ENCODE peak calls at places on chromosomes 4 and X, in five cellular contexts. One of them, this sample, is unnamed.

GRCh38 chr4:185599844-185600243 is 64.5 kb upstream of the PDLIM3 start:
- DNase-seq in breast epithelium: no peak
- DNase-seq in HFF-Myc: no peak
- DNase-seq in mucosa of descending colon: no peak
- DNase-seq in ovary: no peak
- DNase-seq in this sample: no peak

GRCh38 chr4:178137732-178138471 is 695.7 kb upstream of the AGA start:
- DNase-seq in HFF-Myc: no peak
- DNase-seq in breast epithelium: no peak
- DNase-seq in ovary: no peak
- DNase-seq in mucosa of descending colon: no peak
- DNase-seq in this sample: no peak

GRCh38 chr4:123986268-123986798 is 589.7 kb downstream of the SPRY1 start:
- DNase-seq in breast epithelium: no peak
- DNase-seq in ovary: peak; percentile 44
- DNase-seq in HFF-Myc: peak; percentile 61
- DNase-seq in mucosa of descending colon: no peak
- DNase-seq in this sample: peak; percentile 97

GRCh38 chr4:77818077-77818666 is 996 bp downstream of the CNOT6L start:
- DNase-seq in HFF-Myc: peak; percentile 70
- DNase-seq in mucosa of descending colon: peak; percentile 83
- DNase-seq in ovary: peak; percentile 69
- DNase-seq in breast epithelium: peak; percentile 71
- DNase-seq in this sample: peak; percentile 79

GRCh38 chr4:142703694-142704309 is 142.3 kb downstream of the INPP4B start:
- DNase-seq in mucosa of descending colon: no peak
- DNase-seq in HFF-Myc: no peak
- DNase-seq in breast epithelium: no peak
- DNase-seq in ovary: no peak
- DNase-seq in this sample: no peak

GRCh38 chrX:63930140-63930539 is 145.1 kb upstream of the ARHGEF9 start:
- DNase-seq in HFF-Myc: no peak
- DNase-seq in ovary: no peak
- DNase-seq in breast epithelium: no peak
- DNase-seq in mucosa of descending colon: no peak
- DNase-seq in this sample: peak; percentile 17

GRCh38 chrX:40513012-40513411 is 67.8 kb upstream of the ATP6AP2 start:
- DNase-seq in breast epithelium: no peak
- DNase-seq in HFF-Myc: no peak
- DNase-seq in mucosa of descending colon: no peak
- DNase-seq in ovary: no peak
- DNase-seq in this sample: no peak

GRCh38 chr4:4981427-4981826 is 37.8 kb downstream of the CYTL1 start:
- DNase-seq in mucosa of descending colon: no peak
- DNase-seq in ovary: no peak
- DNase-seq in HFF-Myc: no peak
- DNase-seq in breast epithelium: no peak
- DNase-seq in this sample: peak; percentile 89

GRCh38 chrX:134244043-134244442 is 7.1 kb downstream of the CCDC160 start:
- DNase-seq in HFF-Myc: no peak
- DNase-seq in breast epithelium: no peak
- DNase-seq in mucosa of descending colon: no peak
- DNase-seq in ovary: no peak
- DNase-seq in this sample: no peak

GRCh38 chr4:7206856-7207567 is 14.7 kb downstream of the SORCS2 start:
- DNase-seq in ovary: peak; percentile 91
- DNase-seq in breast epithelium: no peak
- DNase-seq in mucosa of descending colon: peak; percentile 63
- DNase-seq in HFF-Myc: peak; percentile 32
- DNase-seq in this sample: peak; percentile 86
- H3K4me3 ChIP-seq in ovary: no peak overlapping the region
- H3K4me3 ChIP-seq in breast epithelium: no peak overlapping the region
- H3K4me3 ChIP-seq in mucosa of descending colon: no peak overlapping the region
- H3K4me3 ChIP-seq in HFF-Myc: no peak overlapping the region
- H3K4me3 ChIP-seq in this sample: peak overlapping the region; percentile 41

GRCh38 chr4:74623041-74623440 is 171.3 kb downstream of the BTC start:
- DNase-seq in HFF-Myc: peak; percentile 36
- DNase-seq in ovary: no peak
- DNase-seq in mucosa of descending colon: no peak
- DNase-seq in breast epithelium: no peak
- DNase-seq in this sample: peak; percentile 23
- TF ChIP-seq CTCF in HFF-Myc: peak; percentile 34
- TF ChIP-seq CTCF in ovary: no peak
- TF ChIP-seq CTCF in mucosa of descending colon: no peak
- TF ChIP-seq CTCF in breast epithelium: peak; percentile 44
- TF ChIP-seq CTCF in this sample: peak; percentile 42

DNA sequence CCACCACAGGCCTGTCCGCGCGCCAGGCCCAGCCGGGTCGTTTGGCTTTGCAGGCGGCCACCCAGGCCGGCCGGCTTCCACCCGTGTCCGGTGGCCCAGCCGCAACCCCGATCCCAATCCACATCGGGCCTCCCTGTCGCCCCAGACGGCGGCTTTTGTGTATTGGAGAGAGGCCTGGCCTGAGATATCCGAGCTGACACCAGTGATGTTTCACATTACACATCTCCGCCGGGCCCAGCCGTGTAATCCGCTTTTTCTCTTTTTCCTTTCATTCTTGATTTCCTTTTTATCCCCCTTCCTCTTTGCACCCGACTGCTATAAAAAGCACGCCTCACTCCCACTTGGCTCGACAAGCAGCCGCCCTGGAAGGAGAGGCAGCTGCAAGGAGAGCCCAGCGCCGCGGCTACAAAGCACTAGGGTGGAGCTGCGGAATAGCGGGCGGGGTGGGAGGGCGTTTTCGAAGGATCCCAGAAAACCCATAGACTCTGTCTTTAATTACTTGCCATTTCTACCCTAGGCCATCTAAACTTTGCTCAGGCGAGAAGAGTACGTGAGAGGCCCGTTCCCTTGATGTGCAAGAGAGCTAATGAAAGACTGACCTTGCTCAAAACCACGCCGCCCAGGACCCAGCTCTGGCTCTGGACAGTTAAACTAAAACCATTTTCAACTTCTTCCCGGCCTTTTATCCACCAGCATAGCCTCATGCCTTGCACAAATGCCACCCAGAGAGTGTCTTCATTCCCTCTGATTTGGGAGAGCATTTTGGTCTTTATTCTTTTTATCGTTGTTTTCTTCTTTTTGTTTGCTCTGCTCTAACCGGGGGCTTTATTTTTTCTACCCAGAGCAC is 3.3 kb downstream of the PITX2 start:
- DNase-seq in breast epithelium: no peak
- DNase-seq in ovary: no peak
- DNase-seq in HFF-Myc: no peak
- DNase-seq in mucosa of descending colon: peak; percentile 39
- DNase-seq in this sample: no peak
- H3K4me3 ChIP-seq in breast epithelium: no peak overlapping the region
- H3K4me3 ChIP-seq in ovary: no peak overlapping the region
- H3K4me3 ChIP-seq in HFF-Myc: no peak overlapping the region
- H3K4me3 ChIP-seq in mucosa of descending colon: no peak overlapping the region
- H3K4me3 ChIP-seq in this sample: no peak overlapping the region

GRCh38 chr4:16582036-16582435 is 316.4 kb downstream of the LDB2 start:
- DNase-seq in mucosa of descending colon: no peak
- DNase-seq in HFF-Myc: no peak
- DNase-seq in breast epithelium: no peak
- DNase-seq in ovary: no peak
- DNase-seq in this sample: no peak

GRCh38 chr4:16582526-16582925 is 315.9 kb downstream of the LDB2 start:
- DNase-seq in breast epithelium: no peak
- DNase-seq in HFF-Myc: no peak
- DNase-seq in mucosa of descending colon: no peak
- DNase-seq in ovary: no peak
- DNase-seq in this sample: no peak

GRCh38 chr4:16583764-16584163 is 314.7 kb downstream of the LDB2 start:
- DNase-seq in ovary: no peak
- DNase-seq in HFF-Myc: no peak
- DNase-seq in breast epithelium: no peak
- DNase-seq in mucosa of descending colon: no peak
- DNase-seq in this sample: peak; percentile 38

GRCh38 chr4:16579866-16580265 is 318.6 kb downstream of the LDB2 start:
- DNase-seq in ovary: no peak
- DNase-seq in mucosa of descending colon: no peak
- DNase-seq in HFF-Myc: no peak
- DNase-seq in breast epithelium: no peak
- DNase-seq in this sample: peak; percentile 47

GRCh38 chr4:16581117-16581516 is 317.3 kb downstream of the LDB2 start:
- DNase-seq in mucosa of descending colon: no peak
- DNase-seq in breast epithelium: no peak
- DNase-seq in ovary: no peak
- DNase-seq in HFF-Myc: no peak
- DNase-seq in this sample: no peak
- TF ChIP-seq CTCF in mucosa of descending colon: no peak
- TF ChIP-seq CTCF in breast epithelium: no peak
- TF ChIP-seq CTCF in ovary: no peak
- TF ChIP-seq CTCF in HFF-Myc: no peak
- TF ChIP-seq CTCF in this sample: no peak

GRCh38 chr4:67565284-67565683 is 6.8 kb downstream of the STAP1 start:
- DNase-seq in breast epithelium: no peak
- DNase-seq in mucosa of descending colon: no peak
- DNase-seq in ovary: no peak
- DNase-seq in HFF-Myc: no peak
- DNase-seq in this sample: peak; percentile 42
- H3K4me3 ChIP-seq in breast epithelium: no peak overlapping the region
- H3K4me3 ChIP-seq in mucosa of descending colon: no peak overlapping the region
- H3K4me3 ChIP-seq in ovary: no peak overlapping the region
- H3K4me3 ChIP-seq in HFF-Myc: no peak overlapping the region
- H3K4me3 ChIP-seq in this sample: no peak overlapping the region

GRCh38 chr4:38889143-38889542 is 21.5 kb downstream of the FAM114A1 start:
- DNase-seq in HFF-Myc: no peak
- DNase-seq in mucosa of descending colon: no peak
- DNase-seq in breast epithelium: no peak
- DNase-seq in ovary: no peak
- DNase-seq in this sample: peak; percentile 82

GRCh38 chr4:38898245-38898644 is 30.6 kb downstream of the FAM114A1 start:
- DNase-seq in ovary: no peak
- DNase-seq in breast epithelium: no peak
- DNase-seq in HFF-Myc: no peak
- DNase-seq in mucosa of descending colon: no peak
- DNase-seq in this sample: no peak

GRCh38 chr4:38891051-38891738 is 23.6 kb downstream of the FAM114A1 start:
- DNase-seq in breast epithelium: no peak
- DNase-seq in ovary: no peak
- DNase-seq in mucosa of descending colon: no peak
- DNase-seq in HFF-Myc: no peak
- DNase-seq in this sample: no peak

GRCh38 chr4:38896940-38897339 is 29.3 kb downstream of the FAM114A1 start:
- DNase-seq in mucosa of descending colon: no peak
- DNase-seq in ovary: no peak
- DNase-seq in breast epithelium: no peak
- DNase-seq in HFF-Myc: no peak
- DNase-seq in this sample: no peak

DNA sequence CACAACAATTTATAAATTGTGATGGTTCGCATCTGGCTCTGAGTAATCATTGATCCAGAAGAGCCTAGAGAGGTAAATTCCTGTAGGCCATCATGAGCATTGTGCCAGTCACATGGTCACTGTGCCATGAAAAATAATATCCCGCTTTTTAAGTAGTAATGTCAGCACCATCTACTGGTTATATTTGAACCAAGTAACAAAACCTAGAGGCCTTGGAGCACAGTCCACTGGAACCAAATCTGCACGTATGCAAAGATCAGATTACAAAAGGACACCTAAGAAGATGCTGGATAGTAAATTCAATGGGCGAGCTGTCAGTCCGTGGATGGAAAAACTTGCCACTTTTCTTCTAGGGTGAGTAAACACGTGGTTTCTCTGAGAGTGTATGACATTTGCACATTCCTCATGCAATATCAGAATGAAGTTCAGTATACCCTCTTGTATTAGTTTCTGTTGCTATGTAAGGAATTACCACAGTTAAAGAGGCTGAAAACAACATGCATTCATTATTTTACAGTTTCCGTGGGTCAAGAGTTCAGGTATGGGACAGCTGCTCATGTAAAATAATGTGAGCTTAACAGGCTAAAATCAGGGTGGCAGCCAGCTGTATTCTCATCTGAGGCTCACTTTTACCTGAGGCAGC is 26.9 kb downstream of the FAM114A1 start:
- DNase-seq in breast epithelium: no peak
- DNase-seq in mucosa of descending colon: no peak
- DNase-seq in HFF-Myc: no peak
- DNase-seq in ovary: no peak
- DNase-seq in this sample: peak; percentile 11
- TF ChIP-seq CTCF in breast epithelium: no peak
- TF ChIP-seq CTCF in mucosa of descending colon: no peak
- TF ChIP-seq CTCF in HFF-Myc: no peak
- TF ChIP-seq CTCF in ovary: no peak
- TF ChIP-seq CTCF in this sample: no peak

DNA sequence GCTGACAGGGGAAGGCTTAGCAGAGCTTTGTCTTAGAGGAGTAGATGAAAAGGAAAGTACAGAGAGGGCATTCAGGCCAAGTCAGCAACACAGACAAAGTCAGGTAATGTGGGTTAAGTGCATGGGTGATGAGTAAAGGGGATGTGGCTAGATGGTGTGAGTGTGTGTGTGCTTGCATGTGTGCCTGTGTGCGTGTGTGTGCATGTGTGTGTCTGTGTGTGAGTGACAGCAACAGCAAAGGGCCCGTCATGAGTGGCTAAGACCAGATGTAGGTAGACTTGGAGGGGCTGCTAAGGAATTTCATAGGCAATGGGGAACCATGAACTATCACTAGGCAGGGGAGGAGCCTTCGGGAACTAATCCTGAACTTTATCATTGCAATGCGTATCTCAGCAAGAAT is 2.2 kb upstream of the GPR78 start:
- DNase-seq in mucosa of descending colon: no peak
- DNase-seq in HFF-Myc: no peak
- DNase-seq in ovary: no peak
- DNase-seq in breast epithelium: no peak
- DNase-seq in this sample: no peak
- H3K4me3 ChIP-seq in mucosa of descending colon: no peak overlapping the region
- H3K4me3 ChIP-seq in HFF-Myc: no peak overlapping the region
- H3K4me3 ChIP-seq in ovary: no peak overlapping the region
- H3K4me3 ChIP-seq in breast epithelium: no peak overlapping the region
- H3K4me3 ChIP-seq in this sample: no peak overlapping the region

GRCh38 chrX:51144828-51145442 is 187.7 kb upstream of the NUDT10 start:
- DNase-seq in breast epithelium: no peak
- DNase-seq in mucosa of descending colon: no peak
- DNase-seq in HFF-Myc: no peak
- DNase-seq in ovary: no peak
- DNase-seq in this sample: peak; percentile 15
- TF ChIP-seq CTCF in breast epithelium: peak; percentile 25
- TF ChIP-seq CTCF in mucosa of descending colon: no peak
- TF ChIP-seq CTCF in HFF-Myc: peak; percentile 61
- TF ChIP-seq CTCF in ovary: no peak
- TF ChIP-seq CTCF in this sample: peak; percentile 60

GRCh38 chr4:112550728-112551127 is 34.7 kb upstream of the NEUROG2 start:
- DNase-seq in ovary: no peak
- DNase-seq in HFF-Myc: no peak
- DNase-seq in mucosa of descending colon: no peak
- DNase-seq in breast epithelium: no peak
- DNase-seq in this sample: peak; percentile 50

GRCh38 chr4:112557676-112558411 is 41.9 kb upstream of the NEUROG2 start:
- DNase-seq in breast epithelium: no peak
- DNase-seq in ovary: no peak
- DNase-seq in mucosa of descending colon: no peak
- DNase-seq in HFF-Myc: no peak
- DNase-seq in this sample: peak; percentile 18

DNA sequence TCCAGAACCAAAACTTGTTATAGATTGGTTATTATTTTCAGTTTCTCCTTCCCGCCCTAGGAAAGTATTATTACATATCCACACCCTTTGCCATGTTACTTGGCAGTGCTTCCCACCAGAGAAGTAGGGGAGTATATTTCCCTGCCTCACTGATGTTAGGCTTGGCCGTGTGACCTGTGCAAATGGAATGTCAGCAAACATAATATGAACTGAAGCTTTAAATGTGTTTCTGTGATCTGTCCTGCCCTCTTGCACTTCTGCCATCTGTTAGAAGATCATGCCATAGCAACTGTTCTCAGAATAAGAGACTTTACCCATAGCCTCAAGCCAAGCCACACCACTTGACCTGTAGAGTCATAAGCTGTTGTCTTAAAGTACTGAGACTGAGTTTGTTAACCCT is 36.7 kb upstream of the NEUROG2 start:
- DNase-seq in ovary: no peak
- DNase-seq in breast epithelium: no peak
- DNase-seq in HFF-Myc: peak; percentile 26
- DNase-seq in mucosa of descending colon: no peak
- DNase-seq in this sample: peak; percentile 77
- H3K4me3 ChIP-seq in ovary: no peak overlapping the region
- H3K4me3 ChIP-seq in breast epithelium: no peak overlapping the region
- H3K4me3 ChIP-seq in HFF-Myc: no peak overlapping the region
- H3K4me3 ChIP-seq in mucosa of descending colon: no peak overlapping the region
- H3K4me3 ChIP-seq in this sample: no peak overlapping the region